ENCODE peak calls at places on chromosomes 13 and 19, in four cellular contexts. U is effector memory CD4-positive, alpha-beta T cell; I is spleen; Z is IMR-90. N is an unnamed sample. For H3K9me3, the result is how much of the 10 kb centered on the place peaks cover.

GRCh38 chr13:31310356-31310755 is 110.6 kb downstream of the B3GLCT start:
- DNase-seq in U (no peak), I (no peak), Z (no peak), N (no peak)

GRCh38 chr19:40612831-40613668 is 11.9 kb downstream of the LTBP4 start:
- DNase-seq in Z (no peak), I (peak), U (peak), N (no peak)

GRCh38 chr19:49200238-49200862 is 42.8 kb downstream of the TRPM4 start:
- DNase-seq in Z (no peak), I (no peak), U (no peak), N (no peak)

GRCh38 chr13:45120967-45121366 is 657 bp downstream of the GTF2F2 start:
- DNase-seq in I (no peak), Z (no peak), U (no peak), N (no peak)

GRCh38 chr13:95955255-95955654 is 97.9 kb downstream of the UGGT2 start:
- DNase-seq in Z (no peak), U (no peak), I (no peak), N (no peak)

GRCh38 chr19:35555301-35556005 is 8.0 kb downstream of the ATP4A start:
- DNase-seq in Z (peak), I (peak), U (no peak), N (no peak)

GRCh38 chr13:112781287-112781686 is 91.4 kb downstream of the ATP11A start:
- DNase-seq in U (no peak), I (no peak), Z (no peak), N (no peak)

GRCh38 chr13:87680298-87680697 is 9.1 kb downstream of the SLITRK5 start:
- DNase-seq in Z (no peak), I (no peak), U (no peak), N (no peak)

GRCh38 chr13:105144936-105145335 is 1390.5 kb downstream of the EFNB2 start:
- DNase-seq in Z (no peak), U (no peak), I (no peak), N (no peak)

GRCh38 chr13:45500492-45501174 is 35.9 kb downstream of the COG3 start:
- DNase-seq in U (no peak), Z (peak), I (no peak), N (no peak)

GRCh38 chr13:110610955-110611595 is 4.3 kb upstream of the NAXD start:
- DNase-seq in U (no peak), Z (peak), I (no peak), N (no peak)

GRCh38 chr19:32809254-32809653 is 60.3 kb downstream of the SLC7A9 start:
- DNase-seq in Z (no peak), U (no peak), I (no peak), N (no peak)

GRCh38 chr19:35253316-35254286 is 4.8 kb downstream of the LSR start:
- DNase-seq in U (no peak), Z (no peak), I (peak), N (no peak)

GRCh38 chr13:99314640-99315176 is 7.5 kb upstream of the GPR183 start:
- DNase-seq in Z (peak), U (peak), I (no peak), N (no peak)

GRCh38 chr13:47611664-47612288 is 389.3 kb downstream of the SUCLA2 start:
- DNase-seq in U (no peak), I (no peak), Z (peak), N (no peak)

GRCh38 chr13:31214379-31214778 is 14.6 kb downstream of the B3GLCT start:
- DNase-seq in U (no peak), Z (no peak), I (no peak), N (no peak)

GRCh38 chr13:64428196-64428595 is 2801.9 kb downstream of the PCDH9 start:
- DNase-seq in Z (peak), U (no peak), I (no peak), N (no peak)

GRCh38 chr19:7595466-7596133 is at the start of gene CAMSAP3:
- DNase-seq in I (no peak), Z (no peak), U (no peak), N (peak)

GRCh38 chr13:33409673-33410072 is 124.1 kb upstream of the STARD13 start:
- DNase-seq in I (no peak), U (no peak), Z (no peak), N (no peak)

GRCh38 chr13:94249512-94249911 is 230.0 kb downstream of the DCT start:
- DNase-seq in Z (peak), I (no peak), U (no peak), N (no peak)

GRCh38 chr13:98576215-98576945 is 527 bp downstream of the STK24 start:
- DNase-seq in Z (no peak), U (peak), I (peak), N (no peak)

GRCh38 chr19:34867631-34868030 is 59.1 kb upstream of the ZNF30 start:
- DNase-seq in U (no peak), I (no peak), Z (no peak), N (no peak)

GRCh38 chr13:48727252-48728011 is 73.7 kb downstream of the CYSLTR2 start:
- DNase-seq in Z (peak), U (no peak), I (no peak), N (no peak)

GRCh38 chr13:20711301-20712044 is 8.0 kb downstream of the IL17D start:
- DNase-seq in Z (no peak), U (no peak), I (no peak), N (no peak)

GRCh38 chr13:31781064-31781463 is 41.7 kb downstream of the RXFP2 start:
- DNase-seq in Z (peak), I (no peak), U (no peak), N (no peak)

GRCh38 chr19:32308436-32309077 is 36.9 kb upstream of the ZNF507 start:
- DNase-seq in Z (no peak), I (no peak), U (no peak), N (no peak)

GRCh38 chr13:113448885-113449692 is 4.2 kb downstream of the ADPRHL1 start:
- DNase-seq in Z (no peak), I (peak), U (peak), N (no peak)

GRCh38 chr13:23558675-23559536 is 11.3 kb upstream of the TNFRSF19 start:
- DNase-seq in U (no peak), Z (peak), I (no peak), N (no peak)

GRCh38 chr13:102817907-102818306 is 19.0 kb downstream of the BIVM start:
- DNase-seq in U (no peak), Z (no peak), I (no peak), N (no peak)

GRCh38 chr19:4609878-4610511 is 29.3 kb upstream of the TNFAIP8L1 start:
- DNase-seq in Z (no peak), I (peak), U (no peak), N (no peak)

GRCh38 chr19:2059422-2060201 is 8.6 kb upstream of the MKNK2 start:
- DNase-seq in I (peak), Z (peak), U (no peak), N (no peak)
- H3K9me3 ChIP-seq in I (under half), Z (under half), U (under half), N (under half)

GRCh38 chr19:51980116-51980736 is 6.4 kb downstream of the ZNF350 start:
- DNase-seq in Z (no peak), I (no peak), U (no peak), N (no peak)
- H3K9me3 ChIP-seq in Z (under half), I (half or more), U (half or more), N (under half)

DNA sequence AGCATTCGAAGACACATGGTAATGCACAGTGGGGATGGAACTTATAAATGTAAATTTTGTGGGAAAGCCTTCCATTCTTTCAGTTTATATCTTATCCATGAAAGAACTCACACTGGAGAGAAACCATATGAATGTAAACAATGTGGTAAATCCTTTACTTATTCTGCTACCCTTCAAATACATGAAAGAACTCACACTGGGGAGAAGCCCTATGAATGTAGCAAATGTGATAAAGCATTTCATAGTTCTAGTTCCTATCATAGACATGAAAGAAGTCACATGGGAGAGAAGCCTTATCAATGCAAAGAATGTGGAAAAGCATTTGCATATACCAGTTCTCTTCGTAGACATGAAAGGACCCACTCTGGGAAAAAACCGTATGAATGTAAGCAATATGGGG is 16.2 kb upstream of the ZNF763 start:
- DNase-seq in U (no peak), Z (no peak), I (no peak), N (no peak)
- H3K9me3 ChIP-seq in U (half or more), Z (half or more), I (half or more), N (under half)

GRCh38 chr19:8721334-8721733 is at the start of gene OR2Z1:
- DNase-seq in U (no peak), I (no peak), Z (no peak), N (no peak)

GRCh38 chr19:8722032-8722431 is 598 bp downstream of the OR2Z1 start:
- DNase-seq in U (no peak), Z (no peak), I (no peak), N (no peak)

GRCh38 chr19:8724276-8724675 is 2.8 kb downstream of the OR2Z1 start:
- DNase-seq in U (no peak), I (no peak), Z (no peak), N (no peak)
- H3K9me3 ChIP-seq in U (under half), I (under half), Z (under half), N (under half)

GRCh38 chr19:20247016-20247683 is 80.1 kb downstream of the ZNF486 start:
- DNase-seq in Z (no peak), I (no peak), U (no peak), N (no peak)

GRCh38 chr19:20256606-20257005 is 89.6 kb downstream of the ZNF486 start:
- DNase-seq in U (no peak), Z (no peak), I (no peak), N (no peak)

GRCh38 chr19:20254151-20254550 is 87.1 kb downstream of the ZNF486 start:
- DNase-seq in U (no peak), Z (no peak), I (no peak), N (no peak)

GRCh38 chr19:20245309-20245708 is 78.3 kb downstream of the ZNF486 start:
- DNase-seq in I (no peak), Z (no peak), U (no peak), N (no peak)

DNA sequence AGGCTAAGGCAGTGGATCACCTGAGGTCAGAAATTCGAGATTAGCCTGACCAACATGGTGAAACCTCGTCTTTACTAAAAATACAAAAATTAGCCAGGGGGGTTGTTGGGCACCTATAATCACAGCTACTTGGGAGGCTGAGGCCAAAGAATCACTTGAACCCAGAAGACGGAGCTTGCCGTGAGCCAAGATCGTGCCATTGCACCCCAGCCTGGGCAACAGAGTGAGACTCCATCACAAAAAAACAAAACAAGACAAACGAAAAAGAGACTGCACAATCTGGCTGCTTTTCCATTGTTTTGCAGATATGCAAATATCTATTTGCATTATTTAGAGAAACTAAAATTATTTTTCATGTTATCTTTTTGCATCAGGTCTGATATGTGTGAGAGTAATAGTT is 83.6 kb downstream of the ZNF486 start:
- DNase-seq in I (no peak), Z (no peak), U (no peak), N (no peak)
- H3K9me3 ChIP-seq in I (under half), Z (under half), U (under half), N (under half)

N was measured in iPS DF 6.9.